ENCODE peak calls at places on chromosomes 4 and X, in six cellular contexts. R is mesothelial cell of epicardium, Y is suprapubic skin, S is neural progenitor cell, U is omental fat pad, V is AG10803. H is an unnamed sample.

GRCh38 chr4:174260099-174260498 is 23.4 kb downstream of the FBXO8 start:
- DNase-seq in R (no peak), Y (no peak), S (no peak), U (no peak), V (peak), H (no peak)

GRCh38 chr4:3248811-3249661 is at the start of gene MSANTD1:
- DNase-seq in R (no peak), Y (no peak), S (peak), U (no peak), V (peak), H (no peak)

GRCh38 chrX:118117069-118117405 is 427 bp upstream of the KLHL13 start:
- DNase-seq in R (no peak), Y (peak), S (no peak), U (no peak), V (no peak), H (no peak)

GRCh38 chr4:102416765-102417164 is 71.5 kb upstream of the SLC39A8 start:
- DNase-seq in R (no peak), Y (no peak), S (no peak), U (no peak), V (no peak), H (no peak)

GRCh38 chr4:167578906-167579305 is 344.6 kb upstream of the SPOCK3 start:
- DNase-seq in R (no peak), Y (no peak), S (peak), U (no peak), V (no peak), H (no peak)

GRCh38 chr4:23484689-23485088 is 405.2 kb downstream of the PPARGC1A start:
- DNase-seq in R (no peak), Y (no peak), S (peak), U (no peak), V (no peak), H (no peak)

GRCh38 chrX:56783450-56783831 is 54.4 kb downstream of the NBDY start:
- DNase-seq in R (no peak), Y (no peak), S (peak), U (peak), V (no peak), H (no peak)

GRCh38 chrX:66030505-66031317 is 9.2 kb downstream of the VSIG4 start:
- DNase-seq in R (no peak), Y (no peak), S (peak), U (no peak), V (peak), H (no peak)

GRCh38 chr4:76625316-76625715 is 190.3 kb downstream of the SHROOM3 start:
- DNase-seq in R (no peak), Y (no peak), S (no peak), U (no peak), V (no peak), H (no peak)

GRCh38 chr4:76623217-76624060 is 188.4 kb downstream of the SHROOM3 start:
- DNase-seq in R (no peak), Y (no peak), S (no peak), U (no peak), V (no peak), H (no peak)

GRCh38 chr4:76630748-76631147 is 195.7 kb downstream of the SHROOM3 start:
- DNase-seq in R (no peak), Y (no peak), S (no peak), U (no peak), V (peak), H (no peak)

GRCh38 chr4:76624271-76624681 is 189.2 kb downstream of the SHROOM3 start:
- DNase-seq in R (no peak), Y (no peak), S (peak), U (no peak), V (peak), H (no peak)

GRCh38 chr4:76626686-76627465 is 191.8 kb downstream of the SHROOM3 start:
- DNase-seq in R (no peak), Y (no peak), S (no peak), U (no peak), V (no peak), H (no peak)
- TF ChIP-seq CTCF in R (peak), Y (no peak), S (peak), U (no peak), V (no peak), H (no peak)

GRCh38 chr4:185106353-185106752 is 36.7 kb upstream of the SLC25A4 start:
- DNase-seq in R (no peak), Y (no peak), S (no peak), U (no peak), V (no peak), H (no peak)

GRCh38 chr4:185099024-185099682 is 43.9 kb upstream of the SLC25A4 start:
- DNase-seq in R (no peak), Y (no peak), S (no peak), U (no peak), V (no peak), H (no peak)

GRCh38 chr4:185099940-185100339 is 43.1 kb upstream of the SLC25A4 start:
- DNase-seq in R (no peak), Y (no peak), S (no peak), U (no peak), V (no peak), H (no peak)

GRCh38 chr4:185104733-185105132 is 38.3 kb upstream of the SLC25A4 start:
- DNase-seq in R (no peak), Y (no peak), S (no peak), U (no peak), V (no peak), H (no peak)

DNA sequence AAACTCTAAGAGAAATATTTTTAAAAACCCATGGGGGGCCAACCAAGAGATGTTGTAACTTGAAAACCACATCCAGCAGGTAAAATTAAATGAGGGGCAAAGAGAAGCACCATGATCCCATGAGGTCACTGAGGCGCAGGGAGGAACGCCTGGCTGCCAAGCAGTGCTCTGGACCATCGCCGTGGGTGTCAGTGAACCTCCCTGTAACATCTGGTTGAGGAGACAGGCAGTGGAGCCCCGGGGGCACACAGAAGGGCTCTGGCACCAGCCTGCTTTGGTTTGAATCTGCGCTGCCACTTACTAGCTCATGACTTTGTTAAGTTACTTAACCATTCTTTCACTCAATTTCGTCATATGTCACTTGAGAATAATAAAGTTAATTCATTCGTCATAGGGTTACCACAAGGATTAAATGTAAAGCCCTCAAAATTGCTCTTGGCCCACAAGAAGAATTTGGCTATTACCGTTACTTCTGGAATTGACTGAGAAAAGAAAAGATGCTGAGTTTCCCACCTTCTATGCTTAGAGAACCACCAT is 41.6 kb upstream of the SLC25A4 start:
- DNase-seq in R (no peak), Y (no peak), S (no peak), U (no peak), V (no peak), H (no peak)
- TF ChIP-seq CTCF in R (no peak), Y (no peak), S (no peak), U (no peak), V (no peak), H (no peak)

DNA sequence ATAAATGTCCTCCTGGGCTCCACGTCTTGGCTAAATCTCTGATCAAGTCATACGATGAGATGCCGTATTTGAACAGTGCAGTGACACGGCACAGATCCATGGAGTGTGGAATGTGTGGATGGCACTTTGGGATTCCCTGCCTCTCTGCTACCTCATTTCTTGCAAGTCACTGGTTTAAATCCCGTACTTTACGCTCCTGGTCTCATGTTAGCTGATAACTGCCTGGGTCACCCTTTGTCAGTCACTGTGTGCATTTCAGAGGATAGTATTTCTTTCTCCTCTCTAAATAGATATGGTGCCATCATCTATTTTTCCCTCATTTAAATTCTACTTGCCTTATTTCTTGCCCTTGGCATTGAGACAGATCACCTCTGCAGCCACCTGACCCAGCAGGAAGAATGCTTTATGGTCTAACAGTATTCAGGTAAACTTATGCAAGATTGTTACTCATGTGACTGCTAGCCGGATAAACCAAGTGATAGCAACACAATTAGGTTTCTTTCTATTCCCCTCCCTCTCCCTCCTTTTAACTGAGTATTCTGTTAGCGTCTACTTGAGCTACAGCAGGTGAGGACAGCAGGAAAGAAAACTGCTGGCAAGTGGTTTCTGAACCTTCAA is 2.8 kb downstream of the EGF start:
- DNase-seq in R (no peak), Y (no peak), S (no peak), U (no peak), V (no peak), H (no peak)
- TF ChIP-seq CTCF in R (no peak), Y (no peak), S (no peak), U (no peak), V (no peak), H (no peak)

GRCh38 chr4:1015179-1015578 is 3.8 kb downstream of the FGFRL1 start:
- DNase-seq in R (no peak), Y (no peak), S (peak), U (no peak), V (no peak), H (no peak)
- TF ChIP-seq CTCF in R (no peak), Y (no peak), S (peak), U (no peak), V (no peak), H (no peak)

GRCh38 chrX:20414066-20414465 is 147.4 kb upstream of the RPS6KA3 start:
- DNase-seq in R (no peak), Y (no peak), S (no peak), U (no peak), V (peak), H (no peak)
- TF ChIP-seq CTCF in R (no peak), Y (no peak), S (no peak), U (no peak), V (no peak), H (no peak)

GRCh38 chr4:82275431-82276423 is 98.1 kb downstream of the HNRNPD start:
- DNase-seq in R (no peak), Y (no peak), S (no peak), U (no peak), V (no peak), H (no peak)
- TF ChIP-seq CTCF in R (no peak), Y (no peak), S (no peak), U (no peak), V (no peak), H (no peak)

GRCh38 chr4:7236847-7237246 is 44.5 kb downstream of the SORCS2 start:
- DNase-seq in R (no peak), Y (no peak), S (no peak), U (no peak), V (peak), H (no peak)

GRCh38 chr4:7234355-7235029 is 42.2 kb downstream of the SORCS2 start:
- DNase-seq in R (no peak), Y (no peak), S (no peak), U (no peak), V (no peak), H (no peak)

GRCh38 chr4:7233006-7233580 is 40.8 kb downstream of the SORCS2 start:
- DNase-seq in R (no peak), Y (no peak), S (no peak), U (no peak), V (no peak), H (no peak)

GRCh38 chr4:7233601-7234000 is 41.3 kb downstream of the SORCS2 start:
- DNase-seq in R (no peak), Y (no peak), S (no peak), U (no peak), V (no peak), H (no peak)

DNA sequence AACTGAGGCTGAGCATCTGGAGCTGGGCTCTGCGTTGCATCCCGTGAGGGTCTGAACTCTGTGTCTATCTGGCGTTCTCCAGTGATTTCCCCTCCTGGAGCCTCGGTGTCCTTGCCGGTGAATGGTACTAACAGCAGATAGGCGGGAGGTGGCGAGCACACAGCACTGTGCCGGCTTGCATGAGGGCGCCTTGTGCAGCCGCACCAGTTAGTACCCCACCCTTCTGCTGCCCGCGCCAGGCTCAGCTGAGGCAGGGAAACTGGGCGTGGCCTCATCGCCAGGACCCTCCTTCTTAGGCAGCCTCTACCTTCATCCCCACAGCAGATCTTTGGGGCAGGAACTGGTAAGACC is 42.7 kb downstream of the SORCS2 start:
- DNase-seq in R (no peak), Y (no peak), S (no peak), U (no peak), V (no peak), H (no peak)
- TF ChIP-seq CTCF in R (no peak), Y (no peak), S (no peak), U (no peak), V (no peak), H (no peak)

DNA sequence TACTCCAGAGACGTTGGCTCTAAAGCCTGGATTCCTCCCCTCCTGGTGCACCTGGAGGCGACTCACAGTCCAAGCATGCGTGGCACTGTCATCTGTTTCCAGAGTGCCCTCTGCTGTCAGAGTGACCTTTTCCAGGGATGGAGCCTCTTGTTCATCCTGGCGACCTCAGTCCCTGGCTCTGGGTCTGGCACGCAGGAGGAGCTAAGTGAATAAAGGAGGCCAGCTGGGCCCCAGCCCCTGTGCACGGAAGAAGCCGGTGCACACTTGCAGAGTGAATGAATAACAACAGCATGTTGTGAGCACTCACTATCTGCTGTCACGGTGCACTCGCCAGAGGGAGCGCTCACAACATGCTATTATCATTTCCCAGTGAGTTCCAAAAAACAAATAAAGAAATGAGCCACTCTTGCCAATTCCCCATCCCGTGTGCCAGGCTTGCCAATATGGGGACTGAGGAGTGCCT is 27.8 kb upstream of the PSAPL1 start:
- DNase-seq in R (no peak), Y (no peak), S (peak), U (no peak), V (peak), H (no peak)
- TF ChIP-seq CTCF in R (no peak), Y (no peak), S (peak), U (no peak), V (peak), H (no peak)

GRCh38 chr4:39660757-39661156 is 22.1 kb upstream of the SMIM14 start:
- DNase-seq in R (no peak), Y (no peak), S (no peak), U (no peak), V (no peak), H (no peak)

GRCh38 chr4:39657465-39657864 is 18.8 kb upstream of the SMIM14 start:
- DNase-seq in R (no peak), Y (no peak), S (no peak), U (no peak), V (no peak), H (no peak)

GRCh38 chr4:39660045-39660444 is 21.4 kb upstream of the SMIM14 start:
- DNase-seq in R (no peak), Y (no peak), S (no peak), U (no peak), V (peak), H (no peak)

GRCh38 chr4:39655866-39656265 is 17.2 kb upstream of the SMIM14 start:
- DNase-seq in R (no peak), Y (no peak), S (no peak), U (no peak), V (peak), H (no peak)

DNA sequence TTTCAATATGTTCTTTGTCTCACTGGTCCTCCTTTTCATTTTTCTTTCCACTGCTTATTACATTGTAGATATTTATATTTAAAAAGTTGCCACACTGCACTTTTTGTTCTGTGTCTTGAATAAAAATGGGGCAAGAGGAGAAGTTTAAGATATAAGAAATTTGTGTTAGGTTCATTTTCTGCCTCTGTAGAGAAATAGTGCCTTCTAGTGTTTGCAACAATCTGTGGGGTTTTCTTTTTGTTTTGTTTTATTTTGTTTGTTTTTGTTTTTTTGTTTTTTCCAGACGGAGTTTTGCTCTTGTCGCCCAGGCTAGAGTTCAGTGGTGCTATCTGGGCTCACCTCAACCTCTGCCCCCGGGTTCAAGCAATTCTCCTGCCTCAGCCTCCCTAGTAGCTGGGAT is 20.1 kb upstream of the SMIM14 start:
- DNase-seq in R (no peak), Y (no peak), S (no peak), U (no peak), V (no peak), H (no peak)
- TF ChIP-seq CTCF in R (no peak), Y (no peak), S (peak), U (no peak), V (peak), H (no peak)